ENCODE peak calls at places on chromosome 11, in four cellular contexts. One of them, this sample, is unnamed.

GRCh38 chr11:61911124-61911700 is 6.2 kb downstream of the RAB3IL1 start:
- DNase-seq in lower leg skin: no peak
- DNase-seq in kidney: peak
- DNase-seq in cardiac fibroblast: no peak
- DNase-seq in this sample: no peak

GRCh38 chr11:27388869-27389268 is 25.9 kb upstream of the CCDC34 start:
- DNase-seq in kidney: no peak
- DNase-seq in cardiac fibroblast: no peak
- DNase-seq in lower leg skin: no peak
- DNase-seq in this sample: no peak

GRCh38 chr11:102733232-102733875 is 8.6 kb upstream of the MMP8 start:
- DNase-seq in kidney: no peak
- DNase-seq in cardiac fibroblast: peak
- DNase-seq in lower leg skin: no peak
- DNase-seq in this sample: peak

GRCh38 chr11:59199546-59200420 is 12.9 kb downstream of the MPEG1 start:
- DNase-seq in cardiac fibroblast: no peak
- DNase-seq in lower leg skin: no peak
- DNase-seq in kidney: no peak
- DNase-seq in this sample: no peak

GRCh38 chr11:87463486-87464102 is 425.9 kb downstream of the TMEM135 start:
- DNase-seq in kidney: no peak
- DNase-seq in lower leg skin: no peak
- DNase-seq in cardiac fibroblast: peak
- DNase-seq in this sample: no peak

GRCh38 chr11:1445741-1446445 is 40.7 kb downstream of the MOB2 start:
- DNase-seq in kidney: no peak
- DNase-seq in lower leg skin: no peak
- DNase-seq in cardiac fibroblast: no peak
- DNase-seq in this sample: no peak

GRCh38 chr11:117020873-117021564 is 77.2 kb downstream of the SIK3 start:
- DNase-seq in cardiac fibroblast: no peak
- DNase-seq in lower leg skin: no peak
- DNase-seq in kidney: no peak
- DNase-seq in this sample: no peak

GRCh38 chr11:8242480-8243280 is 21.0 kb downstream of the LMO1 start:
- DNase-seq in kidney: no peak
- DNase-seq in lower leg skin: no peak
- DNase-seq in cardiac fibroblast: no peak
- DNase-seq in this sample: no peak

GRCh38 chr11:21115999-21116398 is 446.6 kb downstream of the NELL1 start:
- DNase-seq in cardiac fibroblast: no peak
- DNase-seq in lower leg skin: no peak
- DNase-seq in kidney: no peak
- DNase-seq in this sample: no peak

GRCh38 chr11:134074346-134074745 is 5.5 kb downstream of the JAM3 start:
- DNase-seq in cardiac fibroblast: peak
- DNase-seq in lower leg skin: no peak
- DNase-seq in kidney: no peak
- DNase-seq in this sample: no peak

GRCh38 chr11:61290905-61291690 is 4.0 kb downstream of the VWCE start:
- DNase-seq in kidney: no peak
- DNase-seq in cardiac fibroblast: no peak
- DNase-seq in lower leg skin: no peak
- DNase-seq in this sample: no peak

GRCh38 chr11:44468338-44468988 is 97.0 kb upstream of the CD82 start:
- DNase-seq in kidney: no peak
- DNase-seq in cardiac fibroblast: no peak
- DNase-seq in lower leg skin: no peak
- DNase-seq in this sample: no peak

GRCh38 chr11:133576351-133576750 is 44.0 kb upstream of the OPCML start:
- DNase-seq in lower leg skin: no peak
- DNase-seq in cardiac fibroblast: no peak
- DNase-seq in kidney: no peak
- DNase-seq in this sample: no peak

GRCh38 chr11:34331736-34332135 is 26.1 kb downstream of the ABTB2 start:
- DNase-seq in lower leg skin: no peak
- DNase-seq in cardiac fibroblast: no peak
- DNase-seq in kidney: no peak
- DNase-seq in this sample: no peak

GRCh38 chr11:12538889-12539421 is 135.3 kb upstream of the TEAD1 start:
- DNase-seq in cardiac fibroblast: no peak
- DNase-seq in kidney: no peak
- DNase-seq in lower leg skin: peak
- DNase-seq in this sample: no peak

GRCh38 chr11:12019337-12019736 is 10.9 kb upstream of the DKK3 start:
- DNase-seq in cardiac fibroblast: no peak
- DNase-seq in kidney: no peak
- DNase-seq in lower leg skin: no peak
- DNase-seq in this sample: no peak

GRCh38 chr11:49377978-49378377 is 169.6 kb upstream of the FOLH1 start:
- DNase-seq in lower leg skin: no peak
- DNase-seq in kidney: no peak
- DNase-seq in cardiac fibroblast: no peak
- DNase-seq in this sample: no peak

GRCh38 chr11:112211556-112211955 is 14.7 kb upstream of the PTS start:
- DNase-seq in cardiac fibroblast: no peak
- DNase-seq in kidney: no peak
- DNase-seq in lower leg skin: no peak
- DNase-seq in this sample: no peak

GRCh38 chr11:18697581-18697980 is 998 bp upstream of the TMEM86A start:
- DNase-seq in kidney: no peak
- DNase-seq in lower leg skin: no peak
- DNase-seq in cardiac fibroblast: no peak
- DNase-seq in this sample: no peak

GRCh38 chr11:102625163-102625562 is at the start of gene MMP20:
- DNase-seq in kidney: no peak
- DNase-seq in lower leg skin: no peak
- DNase-seq in cardiac fibroblast: no peak
- DNase-seq in this sample: no peak

GRCh38 chr11:128039140-128040021 is 548.0 kb downstream of the ETS1 start:
- DNase-seq in lower leg skin: peak
- DNase-seq in kidney: peak
- DNase-seq in cardiac fibroblast: peak
- DNase-seq in this sample: no peak

GRCh38 chr11:92279056-92279455 is 54.4 kb downstream of the FAT3 start:
- DNase-seq in kidney: no peak
- DNase-seq in lower leg skin: no peak
- DNase-seq in cardiac fibroblast: no peak
- DNase-seq in this sample: no peak

GRCh38 chr11:88552377-88553029 is 215.0 kb upstream of the CTSC start:
- DNase-seq in kidney: no peak
- DNase-seq in cardiac fibroblast: peak
- DNase-seq in lower leg skin: peak
- DNase-seq in this sample: no peak

DNA sequence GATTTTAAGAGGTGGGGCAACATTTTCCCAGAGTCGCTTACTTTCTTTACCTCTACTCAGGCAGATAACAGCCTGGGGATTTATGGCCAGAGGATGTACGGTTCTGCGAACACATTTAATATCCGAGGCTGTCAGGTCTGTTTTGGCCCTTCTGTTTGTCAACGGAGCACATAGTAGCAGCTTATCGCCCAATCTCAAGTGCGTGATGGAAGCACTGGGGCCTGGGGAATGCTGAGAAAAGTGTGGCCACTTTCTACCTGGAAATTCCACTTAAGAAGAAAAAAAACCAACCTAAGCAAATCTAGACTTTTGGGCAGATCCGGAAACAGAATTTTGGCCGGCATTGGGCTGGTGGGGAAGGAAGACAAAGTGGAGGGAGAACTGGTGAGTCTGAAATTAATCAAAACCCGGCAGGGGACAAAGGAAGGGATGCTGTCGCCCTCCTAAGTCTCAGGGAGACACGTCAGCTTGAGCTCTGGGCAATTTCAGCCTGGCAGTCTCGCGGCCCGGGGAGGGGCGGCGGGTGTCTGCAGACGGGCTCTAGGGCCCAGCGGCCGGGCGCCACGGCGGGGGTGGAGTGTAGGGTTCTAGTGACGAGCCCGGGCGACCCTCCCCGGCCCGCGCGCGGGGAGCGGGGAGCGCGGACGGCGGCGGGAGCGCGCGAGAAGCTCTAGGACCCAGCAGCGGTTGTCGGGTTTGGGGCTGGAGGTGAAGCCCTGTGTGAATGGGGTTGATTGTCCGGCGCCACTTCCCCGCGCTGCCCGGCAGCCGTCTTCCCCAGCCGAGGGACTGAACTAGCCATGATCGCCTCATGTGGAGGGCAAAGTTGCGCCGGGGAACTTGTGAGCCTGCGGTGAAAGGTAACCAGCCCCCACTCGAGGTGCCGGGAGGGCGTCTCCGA is at the start of gene AMOTL1:
- DNase-seq in cardiac fibroblast: peak
- DNase-seq in kidney: peak
- DNase-seq in lower leg skin: peak
- DNase-seq in this sample: peak
- TF ChIP-seq CTCF in cardiac fibroblast: no peak
- TF ChIP-seq CTCF in kidney: peak
- TF ChIP-seq CTCF in lower leg skin: no peak
- TF ChIP-seq CTCF in this sample: no peak

DNA sequence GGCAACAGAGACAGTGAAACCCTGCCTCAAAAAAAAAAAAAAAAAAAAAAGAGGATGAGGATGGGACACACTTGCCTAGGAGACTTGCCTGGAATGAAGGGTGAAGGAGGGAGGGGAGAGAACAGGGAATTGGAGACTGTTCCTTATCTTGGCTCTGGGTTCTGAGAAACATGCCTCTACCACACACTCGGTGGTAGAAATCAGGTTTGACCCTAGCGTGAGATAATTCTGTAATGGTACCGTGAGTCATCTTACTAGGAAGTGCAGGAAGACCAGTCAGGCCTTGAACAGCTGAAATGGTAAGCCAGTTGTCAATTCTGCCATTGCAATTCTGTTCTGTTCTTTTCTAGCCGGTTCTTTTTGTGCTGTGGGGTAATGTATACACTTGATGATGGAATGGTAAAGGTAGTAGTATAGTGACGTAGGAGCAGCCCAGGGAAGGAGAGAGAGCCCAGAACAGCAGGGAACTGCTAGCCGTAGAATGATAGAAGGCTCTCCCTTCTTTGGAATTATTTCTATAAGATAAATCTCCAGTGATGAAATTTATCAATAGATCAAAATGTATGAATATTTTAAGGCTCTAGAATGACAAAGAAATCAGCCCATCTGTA is 3.9 kb upstream of the AMBRA1 start:
- DNase-seq in cardiac fibroblast: peak
- DNase-seq in lower leg skin: no peak
- DNase-seq in kidney: no peak
- DNase-seq in this sample: no peak
- TF ChIP-seq CTCF in cardiac fibroblast: no peak
- TF ChIP-seq CTCF in lower leg skin: no peak
- TF ChIP-seq CTCF in kidney: no peak
- TF ChIP-seq CTCF in this sample: no peak

GRCh38 chr11:81159900-81160299 is 1573.8 kb downstream of the FAM181B start:
- DNase-seq in cardiac fibroblast: no peak
- DNase-seq in lower leg skin: no peak
- DNase-seq in kidney: no peak
- DNase-seq in this sample: no peak

GRCh38 chr11:81165164-81165563 is 1568.5 kb downstream of the FAM181B start:
- DNase-seq in kidney: no peak
- DNase-seq in cardiac fibroblast: no peak
- DNase-seq in lower leg skin: no peak
- DNase-seq in this sample: no peak
- TF ChIP-seq CTCF in kidney: no peak
- TF ChIP-seq CTCF in cardiac fibroblast: no peak
- TF ChIP-seq CTCF in lower leg skin: no peak
- TF ChIP-seq CTCF in this sample: no peak

GRCh38 chr11:79390477-79390876 is 50.4 kb downstream of the TENM4 start:
- DNase-seq in cardiac fibroblast: no peak
- DNase-seq in lower leg skin: no peak
- DNase-seq in kidney: no peak
- DNase-seq in this sample: no peak

GRCh38 chr11:79396001-79396400 is 44.8 kb downstream of the TENM4 start:
- DNase-seq in kidney: no peak
- DNase-seq in cardiac fibroblast: no peak
- DNase-seq in lower leg skin: no peak
- DNase-seq in this sample: no peak

GRCh38 chr11:79390923-79391322 is 49.9 kb downstream of the TENM4 start:
- DNase-seq in kidney: no peak
- DNase-seq in lower leg skin: no peak
- DNase-seq in cardiac fibroblast: peak
- DNase-seq in this sample: no peak

GRCh38 chr11:79396674-79397073 is 44.2 kb downstream of the TENM4 start:
- DNase-seq in kidney: no peak
- DNase-seq in cardiac fibroblast: no peak
- DNase-seq in lower leg skin: no peak
- DNase-seq in this sample: no peak

GRCh38 chr11:79393362-79394043 is 47.3 kb downstream of the TENM4 start:
- DNase-seq in lower leg skin: no peak
- DNase-seq in kidney: no peak
- DNase-seq in cardiac fibroblast: no peak
- DNase-seq in this sample: no peak
- TF ChIP-seq CTCF in lower leg skin: no peak
- TF ChIP-seq CTCF in kidney: no peak
- TF ChIP-seq CTCF in cardiac fibroblast: no peak
- TF ChIP-seq CTCF in this sample: no peak

GRCh38 chr11:3986301-3986700 is 108.3 kb upstream of the RRM1 start:
- DNase-seq in kidney: no peak
- DNase-seq in cardiac fibroblast: no peak
- DNase-seq in lower leg skin: no peak
- DNase-seq in this sample: no peak

GRCh38 chr11:3982431-3982830 is 112.2 kb upstream of the RRM1 start:
- DNase-seq in lower leg skin: no peak
- DNase-seq in cardiac fibroblast: no peak
- DNase-seq in kidney: no peak
- DNase-seq in this sample: no peak

GRCh38 chr11:3981084-3981633 is 113.4 kb upstream of the RRM1 start:
- DNase-seq in cardiac fibroblast: no peak
- DNase-seq in kidney: no peak
- DNase-seq in lower leg skin: no peak
- DNase-seq in this sample: no peak

GRCh38 chr11:3983101-3983500 is 111.5 kb upstream of the RRM1 start:
- DNase-seq in cardiac fibroblast: no peak
- DNase-seq in kidney: no peak
- DNase-seq in lower leg skin: no peak
- DNase-seq in this sample: no peak

GRCh38 chr11:3984896-3985295 is 109.7 kb upstream of the RRM1 start:
- DNase-seq in cardiac fibroblast: peak
- DNase-seq in lower leg skin: no peak
- DNase-seq in kidney: no peak
- DNase-seq in this sample: no peak
- TF ChIP-seq CTCF in cardiac fibroblast: no peak
- TF ChIP-seq CTCF in lower leg skin: no peak
- TF ChIP-seq CTCF in kidney: no peak
- TF ChIP-seq CTCF in this sample: no peak

GRCh38 chr11:129278586-129279319 is 86.6 kb upstream of the ARHGAP32 start:
- DNase-seq in cardiac fibroblast: no peak
- DNase-seq in kidney: no peak
- DNase-seq in lower leg skin: no peak
- DNase-seq in this sample: no peak
- TF ChIP-seq CTCF in cardiac fibroblast: no peak
- TF ChIP-seq CTCF in kidney: no peak
- TF ChIP-seq CTCF in lower leg skin: no peak
- TF ChIP-seq CTCF in this sample: no peak

This sample was measured in omental fat pad.